ENCODE peak calls at places on chromosomes 12 and 14, in ten cellular contexts. T is breast epithelium, M is foreskin fibroblast, O is brain pericyte, E is amygdala, U is A549, L is posterior cingulate gyrus, W is amniotic stem cell, F is skeletal muscle cell, G is cardiac fibroblast. D is an unnamed sample.

GRCh38 chr12:70427611-70428010 is 61.5 kb downstream of the KCNMB4 start:
- DNase-seq in T (no peak), M (peak), O (no peak), E (no peak), U (no peak), L (no peak), W (no peak), F (no peak), G (peak), D (no peak)

GRCh38 chr12:27554421-27555186 is 30.6 kb downstream of the PPFIBP1 start:
- DNase-seq in T (peak), M (peak), O (no peak), E (no peak), U (no peak), L (peak), W (no peak), F (peak), G (peak), D (no peak)

GRCh38 chr14:102086346-102086971 is 385 bp downstream of the HSP90AA1 start:
- DNase-seq in T (no peak), M (peak), O (no peak), E (no peak), U (no peak), L (no peak), W (peak), F (no peak), G (peak), D (no peak)

GRCh38 chr14:69094481-69094880 is 58.4 kb downstream of the DCAF5 start:
- DNase-seq in T (no peak), M (no peak), O (no peak), E (no peak), U (no peak), L (no peak), W (no peak), F (no peak), G (no peak), D (no peak)

GRCh38 chr14:89243286-89243685 is 173.7 kb downstream of the FOXN3 start:
- DNase-seq in T (no peak), M (no peak), O (no peak), E (no peak), U (no peak), L (no peak), W (no peak), F (no peak), G (no peak), D (no peak)

GRCh38 chr12:15428632-15429031 is 106.3 kb downstream of the PTPRO start:
- DNase-seq in T (no peak), M (peak), O (no peak), E (no peak), U (no peak), L (no peak), W (no peak), F (no peak), G (no peak), D (no peak)

GRCh38 chr12:115402443-115403170 is 718.6 kb upstream of the TBX3 start:
- DNase-seq in T (no peak), M (peak), O (no peak), E (no peak), U (no peak), L (no peak), W (no peak), F (no peak), G (no peak), D (no peak)

GRCh38 chr12:105205322-105206048 is 30.5 kb downstream of the APPL2 start:
- DNase-seq in T (no peak), M (no peak), O (no peak), E (no peak), U (no peak), L (no peak), W (no peak), F (no peak), G (no peak), D (no peak)

GRCh38 chr12:86389949-86390348 is 133.8 kb upstream of the MGAT4C start:
- DNase-seq in T (no peak), M (no peak), O (peak), E (no peak), U (no peak), L (no peak), W (no peak), F (peak), G (peak), D (no peak)

GRCh38 chr12:113769322-113769721 is 196.8 kb downstream of the RBM19 start:
- DNase-seq in T (no peak), M (no peak), O (no peak), E (no peak), U (no peak), L (no peak), W (no peak), F (no peak), G (no peak), D (peak)

GRCh38 chr12:122322501-122322900 is 56.2 kb upstream of the VPS33A start:
- DNase-seq in T (no peak), M (peak), O (no peak), E (no peak), U (no peak), L (no peak), W (no peak), F (peak), G (peak), D (no peak)

GRCh38 chr14:37778135-37778943 is 182.9 kb downstream of the TTC6 start:
- DNase-seq in T (no peak), M (no peak), O (no peak), E (no peak), U (no peak), L (no peak), W (no peak), F (no peak), G (no peak), D (no peak)

GRCh38 chr12:10170199-10170598 is 1.7 kb downstream of the OLR1 start:
- DNase-seq in T (no peak), M (no peak), O (no peak), E (no peak), U (no peak), L (no peak), W (no peak), F (no peak), G (no peak), D (no peak)

GRCh38 chr14:52607061-52607460 is 54.4 kb downstream of the GPR137C start:
- DNase-seq in T (no peak), M (no peak), O (no peak), E (no peak), U (no peak), L (no peak), W (no peak), F (no peak), G (no peak), D (no peak)

GRCh38 chr12:24838531-24838950 is 110.4 kb downstream of the BCAT1 start:
- DNase-seq in T (peak), M (peak), O (peak), E (no peak), U (no peak), L (no peak), W (no peak), F (peak), G (peak), D (no peak)

GRCh38 chr12:5177731-5178130 is 134.1 kb downstream of the KCNA5 start:
- DNase-seq in T (no peak), M (no peak), O (no peak), E (no peak), U (no peak), L (no peak), W (no peak), F (no peak), G (no peak), D (no peak)